ENCODE peak calls at places on chromosomes 13 and 19, in nine cellular contexts. One of them, this sample, is unnamed.

GRCh38 chr13:73894995-73895571 is 239.1 kb downstream of the KLF12 start:
- DNase-seq in MM.1S: no peak
- DNase-seq in stimulated activated naive CD8-positive, alpha-beta T cell treated with anti-CD3 and anti-CD28 coated beads, Interleukin-15, Interleukin-2, amounts not matched to agents 100 U/mL and 50 U/mL, for 24 hours: no peak
- DNase-seq in NCI-H526: no peak
- DNase-seq in fibroblast of mammary gland: no peak
- DNase-seq in islet precursor cell: no peak
- DNase-seq in cerebellar nuclear complex: no peak
- DNase-seq in activated gamma-delta T cell treated with Interleukin-2 at 50 U/mL for 16 hours: no peak
- DNase-seq in neural crest cell: no peak
- DNase-seq in this sample: no peak

GRCh38 chr19:35609881-35610353 is 2.6 kb upstream of the HAUS5 start:
- DNase-seq in MM.1S: peak
- DNase-seq in stimulated activated naive CD8-positive, alpha-beta T cell treated with anti-CD3 and anti-CD28 coated beads, Interleukin-15, Interleukin-2, amounts not matched to agents 100 U/mL and 50 U/mL, for 24 hours: no peak
- DNase-seq in NCI-H526: no peak
- DNase-seq in fibroblast of mammary gland: no peak
- DNase-seq in islet precursor cell: no peak
- DNase-seq in cerebellar nuclear complex: no peak
- DNase-seq in activated gamma-delta T cell treated with Interleukin-2 at 50 U/mL for 16 hours: no peak
- DNase-seq in neural crest cell: no peak
- DNase-seq in this sample: no peak

GRCh38 chr13:20353973-20354372 is 121.9 kb upstream of the GJB6 start:
- DNase-seq in MM.1S: no peak
- DNase-seq in stimulated activated naive CD8-positive, alpha-beta T cell treated with anti-CD3 and anti-CD28 coated beads, Interleukin-15, Interleukin-2, amounts not matched to agents 100 U/mL and 50 U/mL, for 24 hours: no peak
- DNase-seq in NCI-H526: no peak
- DNase-seq in fibroblast of mammary gland: peak
- DNase-seq in islet precursor cell: no peak
- DNase-seq in cerebellar nuclear complex: no peak
- DNase-seq in activated gamma-delta T cell treated with Interleukin-2 at 50 U/mL for 16 hours: no peak
- DNase-seq in neural crest cell: no peak
- DNase-seq in this sample: peak

GRCh38 chr19:15251749-15252397 is 19.6 kb upstream of the EPHX3 start:
- DNase-seq in MM.1S: no peak
- DNase-seq in stimulated activated naive CD8-positive, alpha-beta T cell treated with anti-CD3 and anti-CD28 coated beads, Interleukin-15, Interleukin-2, amounts not matched to agents 100 U/mL and 50 U/mL, for 24 hours: no peak
- DNase-seq in NCI-H526: peak
- DNase-seq in fibroblast of mammary gland: peak
- DNase-seq in islet precursor cell: peak
- DNase-seq in cerebellar nuclear complex: no peak
- DNase-seq in activated gamma-delta T cell treated with Interleukin-2 at 50 U/mL for 16 hours: no peak
- DNase-seq in neural crest cell: peak
- DNase-seq in this sample: peak

GRCh38 chr13:49610176-49610575 is 18.1 kb upstream of the ARL11 start:
- DNase-seq in MM.1S: no peak
- DNase-seq in stimulated activated naive CD8-positive, alpha-beta T cell treated with anti-CD3 and anti-CD28 coated beads, Interleukin-15, Interleukin-2, amounts not matched to agents 100 U/mL and 50 U/mL, for 24 hours: no peak
- DNase-seq in NCI-H526: no peak
- DNase-seq in fibroblast of mammary gland: no peak
- DNase-seq in islet precursor cell: no peak
- DNase-seq in cerebellar nuclear complex: no peak
- DNase-seq in activated gamma-delta T cell treated with Interleukin-2 at 50 U/mL for 16 hours: no peak
- DNase-seq in neural crest cell: no peak
- DNase-seq in this sample: peak

GRCh38 chr19:11047856-11048255 is 41.4 kb upstream of the LDLR start:
- DNase-seq in MM.1S: no peak
- DNase-seq in stimulated activated naive CD8-positive, alpha-beta T cell treated with anti-CD3 and anti-CD28 coated beads, Interleukin-15, Interleukin-2, amounts not matched to agents 100 U/mL and 50 U/mL, for 24 hours: no peak
- DNase-seq in NCI-H526: no peak
- DNase-seq in fibroblast of mammary gland: no peak
- DNase-seq in islet precursor cell: no peak
- DNase-seq in cerebellar nuclear complex: no peak
- DNase-seq in activated gamma-delta T cell treated with Interleukin-2 at 50 U/mL for 16 hours: no peak
- DNase-seq in neural crest cell: no peak
- DNase-seq in this sample: no peak

GRCh38 chr19:22784051-22784450 is at the start of gene ZNF99:
- DNase-seq in MM.1S: peak
- DNase-seq in stimulated activated naive CD8-positive, alpha-beta T cell treated with anti-CD3 and anti-CD28 coated beads, Interleukin-15, Interleukin-2, amounts not matched to agents 100 U/mL and 50 U/mL, for 24 hours: no peak
- DNase-seq in NCI-H526: no peak
- DNase-seq in fibroblast of mammary gland: no peak
- DNase-seq in islet precursor cell: no peak
- DNase-seq in cerebellar nuclear complex: peak
- DNase-seq in activated gamma-delta T cell treated with Interleukin-2 at 50 U/mL for 16 hours: no peak
- DNase-seq in neural crest cell: no peak
- DNase-seq in this sample: no peak

GRCh38 chr19:11227201-11227886 is 12.1 kb upstream of the ANGPTL8 start:
- DNase-seq in MM.1S: no peak
- DNase-seq in stimulated activated naive CD8-positive, alpha-beta T cell treated with anti-CD3 and anti-CD28 coated beads, Interleukin-15, Interleukin-2, amounts not matched to agents 100 U/mL and 50 U/mL, for 24 hours: no peak
- DNase-seq in NCI-H526: peak
- DNase-seq in fibroblast of mammary gland: no peak
- DNase-seq in islet precursor cell: peak
- DNase-seq in cerebellar nuclear complex: no peak
- DNase-seq in activated gamma-delta T cell treated with Interleukin-2 at 50 U/mL for 16 hours: no peak
- DNase-seq in neural crest cell: no peak
- DNase-seq in this sample: no peak

GRCh38 chr13:24053505-24054251 is 106.8 kb upstream of the SPATA13 start:
- DNase-seq in MM.1S: peak
- DNase-seq in stimulated activated naive CD8-positive, alpha-beta T cell treated with anti-CD3 and anti-CD28 coated beads, Interleukin-15, Interleukin-2, amounts not matched to agents 100 U/mL and 50 U/mL, for 24 hours: peak
- DNase-seq in NCI-H526: peak
- DNase-seq in fibroblast of mammary gland: peak
- DNase-seq in islet precursor cell: peak
- DNase-seq in cerebellar nuclear complex: no peak
- DNase-seq in activated gamma-delta T cell treated with Interleukin-2 at 50 U/mL for 16 hours: peak
- DNase-seq in neural crest cell: peak
- DNase-seq in this sample: peak

GRCh38 chr13:50421457-50422130 is 406.4 kb downstream of the KCNRG start:
- DNase-seq in MM.1S: no peak
- DNase-seq in stimulated activated naive CD8-positive, alpha-beta T cell treated with anti-CD3 and anti-CD28 coated beads, Interleukin-15, Interleukin-2, amounts not matched to agents 100 U/mL and 50 U/mL, for 24 hours: no peak
- DNase-seq in NCI-H526: no peak
- DNase-seq in fibroblast of mammary gland: peak
- DNase-seq in islet precursor cell: no peak
- DNase-seq in cerebellar nuclear complex: no peak
- DNase-seq in activated gamma-delta T cell treated with Interleukin-2 at 50 U/mL for 16 hours: no peak
- DNase-seq in neural crest cell: no peak
- DNase-seq in this sample: no peak

GRCh38 chr13:40969169-40969901 is 49.8 kb downstream of the ELF1 start:
- DNase-seq in MM.1S: no peak
- DNase-seq in stimulated activated naive CD8-positive, alpha-beta T cell treated with anti-CD3 and anti-CD28 coated beads, Interleukin-15, Interleukin-2, amounts not matched to agents 100 U/mL and 50 U/mL, for 24 hours: peak
- DNase-seq in NCI-H526: peak
- DNase-seq in fibroblast of mammary gland: no peak
- DNase-seq in islet precursor cell: no peak
- DNase-seq in cerebellar nuclear complex: no peak
- DNase-seq in activated gamma-delta T cell treated with Interleukin-2 at 50 U/mL for 16 hours: peak
- DNase-seq in neural crest cell: no peak
- DNase-seq in this sample: no peak

GRCh38 chr19:29665215-29665825 is at the start of gene PLEKHF1:
- DNase-seq in MM.1S: peak
- DNase-seq in stimulated activated naive CD8-positive, alpha-beta T cell treated with anti-CD3 and anti-CD28 coated beads, Interleukin-15, Interleukin-2, amounts not matched to agents 100 U/mL and 50 U/mL, for 24 hours: peak
- DNase-seq in NCI-H526: peak
- DNase-seq in fibroblast of mammary gland: peak
- DNase-seq in islet precursor cell: peak
- DNase-seq in cerebellar nuclear complex: peak
- DNase-seq in activated gamma-delta T cell treated with Interleukin-2 at 50 U/mL for 16 hours: peak
- DNase-seq in neural crest cell: peak
- DNase-seq in this sample: peak

GRCh38 chr13:85538957-85539356 is 260.3 kb downstream of the SLITRK6 start:
- DNase-seq in MM.1S: no peak
- DNase-seq in stimulated activated naive CD8-positive, alpha-beta T cell treated with anti-CD3 and anti-CD28 coated beads, Interleukin-15, Interleukin-2, amounts not matched to agents 100 U/mL and 50 U/mL, for 24 hours: no peak
- DNase-seq in NCI-H526: no peak
- DNase-seq in fibroblast of mammary gland: no peak
- DNase-seq in islet precursor cell: no peak
- DNase-seq in cerebellar nuclear complex: no peak
- DNase-seq in activated gamma-delta T cell treated with Interleukin-2 at 50 U/mL for 16 hours: no peak
- DNase-seq in neural crest cell: no peak
- DNase-seq in this sample: no peak

GRCh38 chr19:50820549-50821247 is 2.9 kb downstream of the KLK1 start:
- DNase-seq in MM.1S: no peak
- DNase-seq in stimulated activated naive CD8-positive, alpha-beta T cell treated with anti-CD3 and anti-CD28 coated beads, Interleukin-15, Interleukin-2, amounts not matched to agents 100 U/mL and 50 U/mL, for 24 hours: no peak
- DNase-seq in NCI-H526: no peak
- DNase-seq in fibroblast of mammary gland: no peak
- DNase-seq in islet precursor cell: no peak
- DNase-seq in cerebellar nuclear complex: no peak
- DNase-seq in activated gamma-delta T cell treated with Interleukin-2 at 50 U/mL for 16 hours: no peak
- DNase-seq in neural crest cell: no peak
- DNase-seq in this sample: no peak

GRCh38 chr13:42594577-42595571 is 20.9 kb downstream of the TNFSF11 start:
- DNase-seq in MM.1S: peak
- DNase-seq in stimulated activated naive CD8-positive, alpha-beta T cell treated with anti-CD3 and anti-CD28 coated beads, Interleukin-15, Interleukin-2, amounts not matched to agents 100 U/mL and 50 U/mL, for 24 hours: peak
- DNase-seq in NCI-H526: peak
- DNase-seq in fibroblast of mammary gland: peak
- DNase-seq in islet precursor cell: peak
- DNase-seq in cerebellar nuclear complex: no peak
- DNase-seq in activated gamma-delta T cell treated with Interleukin-2 at 50 U/mL for 16 hours: peak
- DNase-seq in neural crest cell: peak
- DNase-seq in this sample: peak

GRCh38 chr19:41403181-41403970 is 5.8 kb downstream of the BCKDHA start:
- DNase-seq in MM.1S: no peak
- DNase-seq in stimulated activated naive CD8-positive, alpha-beta T cell treated with anti-CD3 and anti-CD28 coated beads, Interleukin-15, Interleukin-2, amounts not matched to agents 100 U/mL and 50 U/mL, for 24 hours: no peak
- DNase-seq in NCI-H526: no peak
- DNase-seq in fibroblast of mammary gland: no peak
- DNase-seq in islet precursor cell: no peak
- DNase-seq in cerebellar nuclear complex: no peak
- DNase-seq in activated gamma-delta T cell treated with Interleukin-2 at 50 U/mL for 16 hours: no peak
- DNase-seq in neural crest cell: no peak
- DNase-seq in this sample: no peak

GRCh38 chr19:11166281-11167142 is 10.9 kb upstream of the SPC24 start:
- DNase-seq in MM.1S: no peak
- DNase-seq in stimulated activated naive CD8-positive, alpha-beta T cell treated with anti-CD3 and anti-CD28 coated beads, Interleukin-15, Interleukin-2, amounts not matched to agents 100 U/mL and 50 U/mL, for 24 hours: no peak
- DNase-seq in NCI-H526: no peak
- DNase-seq in fibroblast of mammary gland: peak
- DNase-seq in islet precursor cell: no peak
- DNase-seq in cerebellar nuclear complex: no peak
- DNase-seq in activated gamma-delta T cell treated with Interleukin-2 at 50 U/mL for 16 hours: no peak
- DNase-seq in neural crest cell: no peak
- DNase-seq in this sample: peak